ENCODE peak calls at places on chromosomes 6 and 20, in eight cellular contexts. E is astrocyte, F is IMR-90, O is pancreas, Y is dorsolateral prefrontal cortex, D is PC-9, X is AG10803, Z is cardiac muscle cell. N is an unnamed sample.

GRCh38 chr20:50563133-50563944 is 53.2 kb downstream of the PTPN1 start:
- DNase-seq in E (no peak), F (no peak), O (no peak), Y (no peak), D (no peak), X (no peak), Z (no peak), N (no peak)

GRCh38 chr20:23022849-23023248 is 12.3 kb upstream of the SSTR4 start:
- DNase-seq in E (peak), F (no peak), O (no peak), Y (no peak), D (no peak), X (no peak), Z (no peak), N (peak)

GRCh38 chr6:107600936-107601335 is 111.0 kb downstream of the SOBP start:
- DNase-seq in E (peak), F (peak), O (no peak), Y (no peak), D (peak), X (peak), Z (peak), N (peak)

GRCh38 chr6:149334682-149335160 is 17.2 kb downstream of the TAB2 start:
- DNase-seq in E (peak), F (peak), O (no peak), Y (no peak), D (peak), X (peak), Z (no peak), N (peak)

GRCh38 chr6:42292002-42292735 is 74.5 kb upstream of the MRPS10 start:
- DNase-seq in E (peak), F (peak), O (no peak), Y (no peak), D (peak), X (peak), Z (no peak), N (peak)

GRCh38 chr6:156980948-156981347 is 203.8 kb downstream of the ARID1B start:
- DNase-seq in E (no peak), F (no peak), O (no peak), Y (no peak), D (no peak), X (no peak), Z (no peak), N (no peak)

GRCh38 chr20:8721098-8721497 is 347.8 kb upstream of the PLCB4 start:
- DNase-seq in E (peak), F (peak), O (no peak), Y (no peak), D (no peak), X (peak), Z (peak), N (peak)

GRCh38 chr6:1254326-1254725 is 57.6 kb upstream of the FOXQ1 start:
- DNase-seq in E (no peak), F (no peak), O (no peak), Y (no peak), D (no peak), X (no peak), Z (no peak), N (no peak)

GRCh38 chr20:31721408-31722332 is 998 bp downstream of the BCL2L1 start:
- DNase-seq in E (no peak), F (no peak), O (no peak), Y (no peak), D (no peak), X (no peak), Z (no peak), N (no peak)

GRCh38 chr20:8335059-8335458 is 203.0 kb downstream of the PLCB1 start:
- DNase-seq in E (no peak), F (no peak), O (no peak), Y (no peak), D (no peak), X (no peak), Z (no peak), N (no peak)

GRCh38 chr6:44353336-44353735 is 10.9 kb downstream of the SPATS1 start:
- DNase-seq in E (no peak), F (no peak), O (no peak), Y (no peak), D (no peak), X (no peak), Z (no peak), N (no peak)

GRCh38 chr6:35599761-35600658 is 87.3 kb upstream of the TULP1 start:
- DNase-seq in E (no peak), F (peak), O (no peak), Y (no peak), D (no peak), X (no peak), Z (no peak), N (no peak)

GRCh38 chr6:135212935-135213334 is 31.8 kb downstream of the MYB start:
- DNase-seq in E (peak), F (peak), O (no peak), Y (no peak), D (no peak), X (peak), Z (no peak), N (peak)

DNA sequence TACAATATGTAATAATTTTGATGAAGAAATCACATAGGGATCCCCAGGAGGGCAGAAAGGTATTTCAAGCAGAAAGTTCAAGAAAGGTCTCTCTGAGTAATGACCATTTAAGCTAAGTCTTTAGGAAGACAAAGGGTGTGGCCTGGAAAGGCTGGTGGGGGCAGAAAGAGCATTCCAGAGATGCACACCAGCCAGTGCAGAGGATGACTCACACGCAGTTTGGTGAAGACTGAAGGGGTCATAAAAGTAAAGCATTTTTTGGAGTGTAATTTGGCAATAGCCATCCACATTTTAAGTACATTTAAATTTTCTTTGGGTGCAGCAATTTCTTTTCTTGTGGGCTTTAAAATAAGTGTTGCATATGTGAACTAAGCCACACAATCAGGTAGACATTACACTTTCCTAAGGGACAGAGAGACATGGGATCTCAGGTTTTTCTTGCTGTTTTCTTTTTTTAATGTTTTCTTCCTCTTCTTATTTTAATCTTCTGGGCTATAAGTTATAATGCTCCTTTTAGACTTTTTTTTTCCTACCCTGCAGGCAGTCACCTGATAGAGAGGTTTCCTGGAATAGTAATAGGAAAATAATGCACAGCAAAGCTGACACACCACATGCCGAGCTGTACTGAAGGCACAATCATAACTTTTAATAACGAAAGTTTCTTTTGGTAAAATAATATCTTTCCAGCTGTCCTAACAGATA is 49.5 kb upstream of the PTPRK start:
- DNase-seq in E (peak), F (peak), O (no peak), Y (no peak), D (peak), X (peak), Z (no peak), N (peak)
- H3K4me3 ChIP-seq in E (peak), F (no peak), O (no peak), Y (no peak), D (peak), X (no peak), Z (no peak), N (no peak)

GRCh38 chr20:25318471-25319240 is 70.8 kb downstream of the PYGB start:
- DNase-seq in E (no peak), F (no peak), O (no peak), Y (no peak), D (no peak), X (no peak), Z (no peak), N (no peak)
- H3K4me3 ChIP-seq in E (no peak), F (no peak), O (no peak), Y (peak), D (no peak), X (no peak), Z (no peak), N (no peak)

GRCh38 chr6:158812611-158813010 is 6.6 kb downstream of the EZR start:
- DNase-seq in E (no peak), F (no peak), O (no peak), Y (no peak), D (no peak), X (no peak), Z (no peak), N (no peak)
- H3K4me3 ChIP-seq in E (no peak), F (no peak), O (no peak), Y (no peak), D (peak), X (no peak), Z (no peak), N (no peak)

GRCh38 chr6:45378324-45378926 is 691 bp upstream of the SUPT3H start:
- DNase-seq in E (peak), F (no peak), O (no peak), Y (no peak), D (no peak), X (no peak), Z (peak), N (no peak)

GRCh38 chr6:45375449-45375848 is 2.3 kb downstream of the SUPT3H start:
- DNase-seq in E (no peak), F (no peak), O (no peak), Y (no peak), D (no peak), X (no peak), Z (no peak), N (no peak)

GRCh38 chr6:45377041-45377554 is 636 bp downstream of the SUPT3H start:
- DNase-seq in E (no peak), F (peak), O (no peak), Y (no peak), D (no peak), X (peak), Z (peak), N (no peak)

GRCh38 chr6:45376310-45377040 is 1.3 kb downstream of the SUPT3H start:
- DNase-seq in E (peak), F (peak), O (no peak), Y (no peak), D (no peak), X (peak), Z (peak), N (peak)

DNA sequence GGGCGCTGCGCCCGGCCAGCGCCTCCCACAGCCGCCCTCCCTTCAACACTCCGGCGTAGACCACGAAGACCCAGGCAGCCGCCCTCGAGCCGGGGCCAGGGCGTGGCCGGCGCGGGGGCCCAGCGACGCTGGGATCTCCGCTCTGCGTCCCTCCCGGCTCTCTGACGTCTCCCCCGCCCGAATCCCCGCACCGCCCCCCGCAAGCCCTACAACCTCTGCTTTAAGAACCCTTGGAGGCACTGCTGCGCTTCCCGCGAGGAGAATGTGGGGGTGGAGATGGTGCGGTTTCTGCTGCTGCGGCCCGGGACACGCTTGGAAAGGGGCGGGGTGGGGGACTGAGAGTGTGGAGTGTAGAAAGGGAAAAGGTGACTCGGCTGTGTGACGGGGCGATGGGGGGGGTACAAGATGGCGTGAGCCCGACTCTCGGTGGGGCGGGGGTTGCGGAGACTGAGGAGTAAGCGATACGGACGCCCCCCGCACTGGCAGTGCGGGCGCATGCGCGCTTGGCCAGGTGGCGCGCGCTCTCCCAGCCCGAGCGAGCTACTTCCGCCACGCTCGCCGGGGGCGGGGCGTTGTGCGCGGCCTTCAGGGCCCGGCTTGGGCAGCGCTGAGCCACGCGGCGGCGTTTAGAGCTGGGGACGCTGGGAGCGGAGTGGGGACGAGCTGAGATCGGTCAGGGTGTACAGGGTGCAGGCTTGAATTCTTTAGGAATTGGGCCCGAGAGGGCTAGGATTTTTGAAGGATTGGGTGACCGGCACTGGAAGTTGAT is at the start of gene SUPT3H:
- DNase-seq in E (peak), F (peak), O (peak), Y (peak), D (peak), X (peak), Z (peak), N (peak)
- H3K4me3 ChIP-seq in E (peak), F (peak), O (peak), Y (peak), D (peak), X (peak), Z (peak), N (peak)

GRCh38 chr20:1185316-1185741 is 548 bp upstream of the TMEM74B start:
- DNase-seq in E (no peak), F (no peak), O (peak), Y (no peak), D (peak), X (no peak), Z (peak), N (no peak)
- H3K4me3 ChIP-seq in E (no peak), F (peak), O (peak), Y (peak), D (peak), X (peak), Z (peak), N (peak)

GRCh38 chr6:118706702-118707101 is 55.3 kb upstream of the CEP85L start:
- DNase-seq in E (peak), F (no peak), O (no peak), Y (no peak), D (no peak), X (peak), Z (no peak), N (no peak)

GRCh38 chr6:118709859-118710350 is 58.5 kb upstream of the CEP85L start:
- DNase-seq in E (peak), F (peak), O (no peak), Y (no peak), D (no peak), X (peak), Z (peak), N (peak)

GRCh38 chr6:118705799-118706481 is 54.5 kb upstream of the CEP85L start:
- DNase-seq in E (peak), F (peak), O (no peak), Y (no peak), D (peak), X (peak), Z (peak), N (peak)

GRCh38 chr6:118708736-118709135 is 57.3 kb upstream of the CEP85L start:
- DNase-seq in E (peak), F (peak), O (no peak), Y (no peak), D (no peak), X (peak), Z (no peak), N (peak)

GRCh38 chr6:118708055-118708454 is 56.7 kb upstream of the CEP85L start:
- DNase-seq in E (peak), F (peak), O (no peak), Y (no peak), D (no peak), X (no peak), Z (no peak), N (peak)
- H3K4me3 ChIP-seq in E (peak), F (no peak), O (no peak), Y (no peak), D (peak), X (no peak), Z (no peak), N (no peak)

GRCh38 chr6:129683606-129684322 is 26.2 kb downstream of the ARHGAP18 start:
- DNase-seq in E (peak), F (peak), O (no peak), Y (no peak), D (peak), X (peak), Z (no peak), N (peak)
- H3K4me3 ChIP-seq in E (peak), F (no peak), O (no peak), Y (no peak), D (peak), X (peak), Z (no peak), N (peak)

GRCh38 chr6:45592991-45593390 is 215.3 kb upstream of the SUPT3H start:
- DNase-seq in E (peak), F (peak), O (no peak), Y (no peak), D (no peak), X (peak), Z (no peak), N (peak)

GRCh38 chr6:45599053-45599452 is 221.3 kb upstream of the SUPT3H start:
- DNase-seq in E (no peak), F (no peak), O (no peak), Y (no peak), D (no peak), X (no peak), Z (no peak), N (peak)

GRCh38 chr6:45591306-45591705 is 213.6 kb upstream of the SUPT3H start:
- DNase-seq in E (peak), F (peak), O (no peak), Y (no peak), D (no peak), X (no peak), Z (no peak), N (peak)

GRCh38 chr6:45591816-45592359 is 214.2 kb upstream of the SUPT3H start:
- DNase-seq in E (no peak), F (no peak), O (no peak), Y (no peak), D (no peak), X (no peak), Z (no peak), N (no peak)

GRCh38 chr6:45595010-45595851 is 217.5 kb upstream of the SUPT3H start:
- DNase-seq in E (no peak), F (no peak), O (no peak), Y (no peak), D (no peak), X (no peak), Z (no peak), N (no peak)
- H3K4me3 ChIP-seq in E (no peak), F (no peak), O (no peak), Y (no peak), D (no peak), X (no peak), Z (no peak), N (no peak)

GRCh38 chr6:166435574-166435973 is 52.8 kb upstream of the MPC1 start:
- DNase-seq in E (no peak), F (no peak), O (no peak), Y (no peak), D (no peak), X (peak), Z (no peak), N (no peak)
- H3K4me3 ChIP-seq in E (no peak), F (no peak), O (no peak), Y (no peak), D (no peak), X (no peak), Z (no peak), N (no peak)

GRCh38 chr6:36677059-36677749 is 1.3 kb upstream of the CDKN1A start:
- DNase-seq in E (peak), F (no peak), O (peak), Y (no peak), D (no peak), X (peak), Z (no peak), N (no peak)
- H3K4me3 ChIP-seq in E (no peak), F (no peak), O (no peak), Y (no peak), D (no peak), X (peak), Z (no peak), N (no peak)

N was measured in fibroblast of pulmonary artery.